ENCODE peak calls at places on chromosomes 1 and 21, in nine cellular contexts. L is OCI-LY7; Q is tibial nerve; V is choroid plexus epithelial cell; I is hepatocyte; G is GM13977; K is Peyer's patch; S is PC-9; Z is CD4-positive, alpha-beta T cell. J is an unnamed sample.

GRCh38 chr1:248343451-248343850 is 5.1 kb upstream of the OR14C36 start:
- DNase-seq in L (no peak), Q (no peak), V (no peak), I (no peak), G (no peak), K (no peak), S (no peak), Z (no peak), J (no peak)

GRCh38 chr1:193156826-193157142 is 29.6 kb downstream of the B3GALT2 start:
- DNase-seq in L (no peak), Q (no peak), V (no peak), I (no peak), G (no peak), K (no peak), S (no peak), Z (no peak), J (no peak)

GRCh38 chr1:30257742-30258380 is 465.5 kb downstream of the MATN1 start:
- DNase-seq in L (no peak), Q (no peak), V (no peak), I (no peak), G (no peak), K (no peak), S (no peak), Z (no peak), J (no peak)

GRCh38 chr1:75579046-75579445 is 31.9 kb downstream of the SLC44A5 start:
- DNase-seq in L (no peak), Q (no peak), V (no peak), I (no peak), G (no peak), K (no peak), S (no peak), Z (no peak), J (no peak)

GRCh38 chr1:97886199-97886598 is 34.6 kb downstream of the DPYD start:
- DNase-seq in L (no peak), Q (no peak), V (no peak), I (no peak), G (no peak), K (no peak), S (no peak), Z (no peak), J (no peak)

GRCh38 chr1:51518033-51518729 is 885 bp downstream of the EPS15 start:
- DNase-seq in L (peak; percentile 75), Q (no peak), V (peak; percentile 41), I (peak; percentile 80), G (peak; percentile 65), K (peak; percentile 66), S (peak; percentile 50), Z (peak; percentile 9), J (peak; percentile 49)

GRCh38 chr1:5936621-5937372 is 55.4 kb downstream of the NPHP4 start:
- DNase-seq in L (no peak), Q (no peak), V (no peak), I (no peak), G (no peak), K (no peak), S (no peak), Z (no peak), J (no peak)

GRCh38 chr1:196056966-196057365 is 551.3 kb downstream of the KCNT2 start:
- DNase-seq in L (no peak), Q (no peak), V (no peak), I (no peak), G (no peak), K (no peak), S (no peak), Z (no peak), J (no peak)

GRCh38 chr1:64343105-64343960 is 126.6 kb upstream of the CACHD1 start:
- DNase-seq in L (no peak), Q (no peak), V (peak; percentile 28), I (peak; percentile 63), G (no peak), K (no peak), S (peak; percentile 91), Z (no peak), J (no peak)

GRCh38 chr1:76330993-76331603 is 256.6 kb downstream of the ST6GALNAC3 start:
- DNase-seq in L (peak; percentile 69), Q (no peak), V (peak; percentile 90), I (peak; percentile 72), G (peak; percentile 30), K (peak; percentile 18), S (peak; percentile 5), Z (no peak), J (no peak)

GRCh38 chr1:2248127-2248826 is 20.2 kb downstream of the SKI start:
- DNase-seq in L (no peak), Q (no peak), V (no peak), I (peak; percentile 74), G (no peak), K (no peak), S (no peak), Z (no peak), J (peak; percentile 89)

GRCh38 chr21:37593015-37593414 is 226.4 kb downstream of the DYRK1A start:
- DNase-seq in L (peak; percentile 6), Q (no peak), V (peak; percentile 4), I (no peak), G (no peak), K (no peak), S (no peak), Z (no peak), J (no peak)

DNA sequence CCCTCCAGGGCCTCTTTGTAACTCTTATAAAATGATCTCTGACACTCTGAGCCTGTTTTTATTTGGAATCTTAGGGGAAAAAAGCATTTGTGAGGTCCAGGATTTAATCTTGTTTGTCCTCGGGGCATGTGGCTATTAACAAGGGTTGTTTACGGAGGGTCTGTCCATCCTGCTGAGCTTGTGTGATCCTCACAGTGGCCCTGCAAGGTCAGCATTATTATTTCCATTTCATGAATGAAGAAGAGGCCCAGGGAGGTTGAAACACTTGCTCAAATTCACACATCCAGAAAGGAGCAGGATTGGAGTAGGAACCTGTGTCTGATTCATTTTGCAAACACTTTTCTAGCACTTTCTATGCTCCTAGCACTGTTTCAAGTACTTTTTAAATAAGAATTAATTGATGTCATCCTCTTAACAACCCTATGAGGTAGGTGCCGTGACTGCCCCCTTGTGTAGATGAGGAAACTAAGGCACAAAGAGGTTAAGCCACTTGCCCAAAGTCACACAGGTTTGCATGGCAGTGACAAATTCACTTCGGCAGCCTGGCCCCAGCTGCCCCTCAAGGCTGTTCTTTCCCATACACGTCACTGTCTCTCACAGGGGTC is 178.9 kb downstream of the MIS18A start:
- DNase-seq in L (peak; percentile 9), Q (no peak), V (no peak), I (peak; percentile 17), G (no peak), K (no peak), S (no peak), Z (no peak), J (no peak)
- TF ChIP-seq CTCF in L (peak; percentile 40), Q (no peak), V (no peak), I (no peak), G (no peak), K (no peak), S (no peak), Z (no peak), J (no peak)

GRCh38 chr21:43727571-43728466 is 8.9 kb downstream of the PDXK start:
- DNase-seq in L (no peak), Q (no peak), V (peak; percentile 36), I (no peak), G (no peak), K (no peak), S (peak; percentile 75), Z (no peak), J (peak; percentile 70)
- TF ChIP-seq CTCF in L (peak; percentile 50), Q (no peak), V (peak; percentile 16), I (no peak), G (no peak), K (no peak), S (no peak), Z (no peak), J (no peak)

GRCh38 chr1:22231068-22231593 is 88.2 kb upstream of the WNT4 start:
- DNase-seq in L (no peak), Q (no peak), V (no peak), I (no peak), G (no peak), K (no peak), S (no peak), Z (no peak), J (no peak)

GRCh38 chr1:22228505-22228911 is 85.6 kb upstream of the WNT4 start:
- DNase-seq in L (no peak), Q (no peak), V (peak; percentile 21), I (peak; percentile 52), G (no peak), K (no peak), S (no peak), Z (no peak), J (no peak)

GRCh38 chr1:22234631-22235030 is 91.7 kb upstream of the WNT4 start:
- DNase-seq in L (no peak), Q (no peak), V (no peak), I (no peak), G (no peak), K (no peak), S (no peak), Z (no peak), J (no peak)

GRCh38 chr1:22229374-22229773 is 86.5 kb upstream of the WNT4 start:
- DNase-seq in L (no peak), Q (no peak), V (peak; percentile 61), I (peak; percentile 77), G (no peak), K (no peak), S (peak; percentile 47), Z (no peak), J (no peak)

DNA sequence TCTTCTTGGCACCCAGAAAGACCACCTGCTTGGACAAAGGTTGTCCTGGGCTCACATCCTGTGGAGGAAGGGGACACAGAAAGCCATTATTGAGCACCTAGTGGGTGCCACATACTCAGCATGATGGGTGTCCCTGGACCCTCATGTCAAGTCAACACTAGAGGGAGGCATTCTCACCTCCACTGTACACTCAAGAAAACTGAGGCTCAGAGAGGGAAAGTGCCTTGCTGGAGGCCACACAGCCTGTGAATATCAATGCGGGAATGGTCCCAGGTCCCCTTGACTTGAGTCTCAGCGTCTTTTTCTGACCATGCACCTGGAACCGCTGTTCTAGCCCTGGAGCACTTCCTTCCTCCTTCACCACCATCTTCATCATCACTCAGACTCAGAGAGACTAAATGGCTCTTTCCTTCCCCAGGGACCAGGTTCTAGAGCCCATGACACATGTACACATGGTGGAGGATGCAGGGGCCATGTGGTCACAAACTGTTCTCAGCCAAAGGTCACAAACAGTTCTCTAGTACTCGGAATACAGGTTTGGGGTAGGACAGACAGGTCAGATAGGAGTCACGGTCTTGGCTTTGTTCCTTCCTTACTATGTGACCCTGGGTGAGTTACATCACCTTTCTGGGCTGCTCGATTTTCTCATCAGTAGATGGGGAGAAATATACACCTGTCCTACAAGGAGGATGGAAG is 89.2 kb upstream of the WNT4 start:
- DNase-seq in L (no peak), Q (no peak), V (no peak), I (no peak), G (no peak), K (no peak), S (no peak), Z (no peak), J (no peak)
- TF ChIP-seq CTCF in L (peak; percentile 29), Q (no peak), V (peak; percentile 35), I (no peak), G (no peak), K (no peak), S (no peak), Z (no peak), J (no peak)

DNA sequence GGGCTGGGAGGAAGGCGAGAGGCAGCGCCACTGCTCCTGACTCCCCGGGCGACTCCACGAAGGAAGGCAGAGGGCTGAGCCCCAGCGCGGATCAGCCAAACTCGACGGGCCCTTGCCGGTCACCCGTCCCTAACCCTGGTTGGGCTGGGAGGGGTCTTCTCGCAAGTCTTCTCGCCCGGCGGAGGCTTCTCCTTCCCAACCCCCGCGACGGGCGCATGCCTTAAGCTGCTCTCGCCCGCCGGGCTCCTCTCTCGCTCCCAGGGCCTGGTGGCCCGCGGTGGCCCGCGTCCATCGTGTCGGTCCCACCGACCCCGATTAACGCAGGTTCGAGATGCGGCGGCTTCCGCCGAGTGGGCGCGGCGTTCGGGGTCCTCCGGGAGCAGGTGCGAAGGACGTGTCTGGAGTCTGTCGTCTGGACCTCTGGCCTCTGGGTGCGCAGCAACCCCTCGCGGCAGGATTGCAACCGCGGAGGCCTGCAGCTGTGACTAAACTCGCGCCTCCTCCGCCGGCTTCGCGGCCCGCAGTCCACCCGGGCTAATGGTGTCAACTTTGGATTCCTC is 29.0 kb upstream of the PPM1J start:
- DNase-seq in L (no peak), Q (no peak), V (peak; percentile 53), I (peak; percentile 66), G (no peak), K (no peak), S (peak; percentile 49), Z (no peak), J (no peak)
- TF ChIP-seq CTCF in L (no peak), Q (peak; percentile 10), V (peak; percentile 65), I (peak; percentile 46), G (no peak), K (peak; percentile 17), S (no peak), Z (no peak), J (no peak)